ENCODE peak calls at places on chromosomes 16 and 17, in seven cellular contexts. B, Z, S, P, I, D and Y are unnamed samples.

GRCh38 chr16:57530531-57531252 is 5.7 kb downstream of the CCDC102A start:
- DNase-seq in D (no peak), B (no peak), Z (peak; percentile 62), I (no peak), P (no peak), S (no peak), Y (no peak)

GRCh38 chr17:74179576-74179975 is 23.9 kb upstream of the RPL38 start:
- DNase-seq in S (no peak), P (no peak), I (no peak), B (no peak), Z (no peak), D (no peak), Y (no peak)

GRCh38 chr16:4433228-4433627 is 7.6 kb downstream of the DNAJA3 start:
- DNase-seq in S (no peak), Z (no peak), I (no peak), D (no peak), P (no peak), B (no peak), Y (no peak)

GRCh38 chr16:85491798-85492616 is 121.1 kb upstream of the GSE1 start:
- DNase-seq in Z (peak; percentile 91), I (no peak), P (no peak), B (no peak), S (no peak), D (no peak), Y (no peak)

GRCh38 chr17:81822996-81823799 is 9.9 kb downstream of the MCRIP1 start:
- DNase-seq in D (no peak), I (no peak), B (no peak), P (no peak), S (no peak), Z (no peak), Y (no peak)

GRCh38 chr16:66695935-66696668 is 441 bp downstream of the CMTM4 start:
- DNase-seq in D (no peak), S (no peak), I (peak; percentile 8), P (peak; percentile 22), B (no peak), Z (peak; percentile 67), Y (no peak)

GRCh38 chr17:79435962-79436361 is 174.9 kb downstream of the RBFOX3 start:
- DNase-seq in I (no peak), D (no peak), B (no peak), P (no peak), S (no peak), Z (no peak), Y (no peak)

GRCh38 chr17:4782652-4783051 is 3.5 kb downstream of the VMO1 start:
- DNase-seq in P (no peak), B (no peak), D (no peak), Z (no peak), I (no peak), S (no peak), Y (no peak)

GRCh38 chr16:52577130-52577706 is 30.3 kb upstream of the TOX3 start:
- DNase-seq in P (no peak), B (no peak), Z (no peak), I (no peak), S (no peak), D (no peak), Y (no peak)

GRCh38 chr16:8600144-8600856 is 10.0 kb upstream of the TMEM114 start:
- DNase-seq in P (no peak), S (no peak), Z (no peak), D (no peak), I (no peak), B (no peak), Y (no peak)

GRCh38 chr17:29384901-29385300 is 5.3 kb upstream of the TAOK1 start:
- DNase-seq in P (no peak), D (no peak), I (no peak), B (no peak), S (no peak), Z (no peak), Y (no peak)

GRCh38 chr17:35002876-35003551 is 22.7 kb downstream of the LIG3 start:
- DNase-seq in P (no peak), B (no peak), D (peak; percentile 76), Z (peak; percentile 89), I (no peak), S (no peak), Y (peak; percentile 17)

GRCh38 chr17:30524847-30525246 is 47.6 kb downstream of the GOSR1 start:
- DNase-seq in D (peak; percentile 30), S (no peak), P (no peak), Z (no peak), I (no peak), B (peak; percentile 67), Y (no peak)

GRCh38 chr17:50359998-50360461 is 13.0 kb downstream of the MRPL27 start:
- DNase-seq in S (no peak), P (no peak), D (no peak), Z (peak; percentile 61), I (no peak), B (no peak), Y (no peak)

GRCh38 chr16:85633438-85633743 is 20.3 kb downstream of the GSE1 start:
- DNase-seq in Z (no peak), P (no peak), I (no peak), S (no peak), B (no peak), D (no peak), Y (no peak)

GRCh38 chr16:15572329-15573001 is 70.5 kb downstream of the MARF1 start:
- DNase-seq in S (no peak), P (peak; percentile 28), Z (no peak), I (no peak), D (peak; percentile 67), B (peak; percentile 76), Y (peak; percentile 91)

GRCh38 chr16:89642574-89642973 is 14.9 kb downstream of the CHMP1A start:
- DNase-seq in S (no peak), B (no peak), D (no peak), P (no peak), Z (no peak), I (no peak), Y (no peak)